ENCODE peak calls at places on chromosomes 5 and 9, in ten cellular contexts. One of them, this sample, is unnamed. For H3K4me1, the result is how much of the 10 kb centered on the place peaks cover.

GRCh38 chr5:139277171-139277570 is 16.4 kb upstream of the MATR3 start:
- DNase-seq in body of pancreas: no peak
- DNase-seq in endothelial cell of umbilical vein: peak
- DNase-seq in right lobe of liver: no peak
- DNase-seq in transverse colon: no peak
- DNase-seq in adrenal gland: no peak
- DNase-seq in heart left ventricle: no peak
- DNase-seq in HCT116: no peak
- DNase-seq in tibial nerve: no peak
- DNase-seq in IMR-90: no peak
- DNase-seq in this sample: no peak

GRCh38 chr5:18465833-18466681 is 831.8 kb downstream of the TAF11L14 start:
- DNase-seq in body of pancreas: peak
- DNase-seq in adrenal gland: peak
- DNase-seq in tibial nerve: peak
- DNase-seq in IMR-90: peak
- DNase-seq in HCT116: no peak
- DNase-seq in endothelial cell of umbilical vein: peak
- DNase-seq in transverse colon: peak
- DNase-seq in right lobe of liver: no peak
- DNase-seq in heart left ventricle: peak
- DNase-seq in this sample: peak

GRCh38 chr9:69429281-69429680 is 104.3 kb downstream of the ENTREP1 start:
- DNase-seq in right lobe of liver: no peak
- DNase-seq in tibial nerve: no peak
- DNase-seq in endothelial cell of umbilical vein: no peak
- DNase-seq in adrenal gland: no peak
- DNase-seq in HCT116: no peak
- DNase-seq in body of pancreas: no peak
- DNase-seq in transverse colon: no peak
- DNase-seq in heart left ventricle: no peak
- DNase-seq in IMR-90: no peak
- DNase-seq in this sample: no peak

GRCh38 chr9:129333961-129334743 is 156.1 kb upstream of the IER5L start:
- DNase-seq in body of pancreas: peak
- DNase-seq in right lobe of liver: peak
- DNase-seq in heart left ventricle: peak
- DNase-seq in transverse colon: peak
- DNase-seq in adrenal gland: peak
- DNase-seq in IMR-90: peak
- DNase-seq in endothelial cell of umbilical vein: peak
- DNase-seq in HCT116: peak
- DNase-seq in tibial nerve: peak
- DNase-seq in this sample: peak

GRCh38 chr5:92460505-92460904 is 1077.4 kb upstream of the ARRDC3 start:
- DNase-seq in transverse colon: no peak
- DNase-seq in IMR-90: no peak
- DNase-seq in adrenal gland: no peak
- DNase-seq in endothelial cell of umbilical vein: no peak
- DNase-seq in right lobe of liver: no peak
- DNase-seq in heart left ventricle: no peak
- DNase-seq in HCT116: no peak
- DNase-seq in body of pancreas: no peak
- DNase-seq in tibial nerve: no peak
- DNase-seq in this sample: no peak

GRCh38 chr5:58381566-58381965 is 78.3 kb downstream of the PLK2 start:
- DNase-seq in heart left ventricle: no peak
- DNase-seq in adrenal gland: no peak
- DNase-seq in HCT116: no peak
- DNase-seq in IMR-90: no peak
- DNase-seq in right lobe of liver: no peak
- DNase-seq in body of pancreas: no peak
- DNase-seq in transverse colon: no peak
- DNase-seq in endothelial cell of umbilical vein: no peak
- DNase-seq in tibial nerve: no peak
- DNase-seq in this sample: no peak

GRCh38 chr5:179436321-179437122 is 91.3 kb upstream of the ADAMTS2 start:
- DNase-seq in transverse colon: no peak
- DNase-seq in HCT116: no peak
- DNase-seq in heart left ventricle: no peak
- DNase-seq in right lobe of liver: peak
- DNase-seq in adrenal gland: no peak
- DNase-seq in endothelial cell of umbilical vein: no peak
- DNase-seq in IMR-90: no peak
- DNase-seq in tibial nerve: no peak
- DNase-seq in body of pancreas: no peak
- DNase-seq in this sample: no peak

GRCh38 chr9:125906144-125906543 is 159.0 kb downstream of the PBX3 start:
- DNase-seq in HCT116: no peak
- DNase-seq in IMR-90: peak
- DNase-seq in body of pancreas: no peak
- DNase-seq in right lobe of liver: no peak
- DNase-seq in transverse colon: no peak
- DNase-seq in tibial nerve: no peak
- DNase-seq in endothelial cell of umbilical vein: no peak
- DNase-seq in adrenal gland: no peak
- DNase-seq in heart left ventricle: no peak
- DNase-seq in this sample: no peak

DNA sequence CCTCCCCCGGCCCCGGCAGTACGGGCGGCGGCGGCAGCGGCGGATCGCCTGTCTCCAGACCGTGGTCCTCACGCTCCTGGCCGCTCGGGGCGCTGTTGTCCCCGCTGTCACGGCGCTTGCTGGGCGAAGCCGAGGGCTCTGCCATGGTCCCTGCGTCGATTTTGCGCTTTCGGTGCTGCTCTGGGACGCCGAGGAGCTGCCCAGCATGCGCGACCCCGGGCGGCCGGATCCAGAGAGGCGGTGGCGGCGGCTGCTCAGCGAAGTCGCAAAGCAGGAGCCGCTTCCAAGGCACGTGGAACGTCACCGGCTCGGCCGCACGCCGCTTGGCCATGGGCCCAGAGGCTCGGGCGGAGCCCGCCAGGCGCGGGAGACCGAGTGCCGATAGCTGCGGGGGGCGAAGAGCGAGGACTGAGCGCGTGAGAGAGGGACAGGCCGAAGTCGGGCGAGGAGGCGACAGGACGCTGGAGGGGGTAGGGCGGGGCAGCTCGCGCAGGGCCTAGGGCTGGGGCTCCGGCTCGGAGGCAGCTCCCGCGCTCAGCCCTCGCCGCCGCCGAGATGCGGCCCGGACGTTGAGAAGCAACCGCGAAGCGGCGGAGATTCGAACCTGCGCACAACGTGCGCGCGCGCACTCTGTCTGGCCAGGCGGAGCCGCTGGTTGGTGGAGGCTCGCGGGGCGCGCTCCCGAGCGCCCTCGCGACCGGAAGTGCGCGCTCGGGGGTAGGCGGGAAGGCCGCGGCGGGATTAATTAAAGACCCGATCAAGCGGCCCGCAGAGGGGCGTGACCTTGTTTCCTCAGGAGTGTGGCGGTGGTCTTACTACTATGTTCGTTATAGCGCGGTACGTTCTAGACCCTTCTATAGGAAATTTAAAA is at the start of gene C9orf40:
- DNase-seq in body of pancreas: peak
- DNase-seq in heart left ventricle: peak
- DNase-seq in IMR-90: peak
- DNase-seq in HCT116: peak
- DNase-seq in right lobe of liver: peak
- DNase-seq in adrenal gland: peak
- DNase-seq in tibial nerve: peak
- DNase-seq in transverse colon: peak
- DNase-seq in endothelial cell of umbilical vein: peak
- DNase-seq in this sample: peak
- TF ChIP-seq POLR2A in body of pancreas: peak
- TF ChIP-seq POLR2A in heart left ventricle: no peak
- TF ChIP-seq POLR2A in IMR-90: no peak
- TF ChIP-seq POLR2A in HCT116: no peak
- TF ChIP-seq POLR2A in right lobe of liver: no peak
- TF ChIP-seq POLR2A in adrenal gland: peak
- TF ChIP-seq POLR2A in tibial nerve: no peak
- TF ChIP-seq POLR2A in transverse colon: peak
- TF ChIP-seq POLR2A in endothelial cell of umbilical vein: no peak
- TF ChIP-seq POLR2A in this sample: no peak

GRCh38 chr9:136147038-136147889 is 28.6 kb upstream of the TMEM250 start:
- DNase-seq in endothelial cell of umbilical vein: no peak
- DNase-seq in tibial nerve: no peak
- DNase-seq in right lobe of liver: peak
- DNase-seq in adrenal gland: no peak
- DNase-seq in heart left ventricle: peak
- DNase-seq in IMR-90: no peak
- DNase-seq in transverse colon: no peak
- DNase-seq in HCT116: no peak
- DNase-seq in body of pancreas: no peak
- DNase-seq in this sample: no peak

GRCh38 chr9:136144450-136144849 is 25.8 kb upstream of the TMEM250 start:
- DNase-seq in transverse colon: no peak
- DNase-seq in heart left ventricle: no peak
- DNase-seq in HCT116: no peak
- DNase-seq in endothelial cell of umbilical vein: no peak
- DNase-seq in adrenal gland: no peak
- DNase-seq in body of pancreas: no peak
- DNase-seq in IMR-90: no peak
- DNase-seq in right lobe of liver: peak
- DNase-seq in tibial nerve: no peak
- DNase-seq in this sample: no peak

GRCh38 chr9:136143215-136144001 is 24.7 kb upstream of the TMEM250 start:
- DNase-seq in endothelial cell of umbilical vein: peak
- DNase-seq in IMR-90: peak
- DNase-seq in adrenal gland: no peak
- DNase-seq in heart left ventricle: peak
- DNase-seq in tibial nerve: no peak
- DNase-seq in transverse colon: no peak
- DNase-seq in HCT116: no peak
- DNase-seq in body of pancreas: no peak
- DNase-seq in right lobe of liver: peak
- DNase-seq in this sample: no peak

GRCh38 chr9:136146126-136147037 is 27.7 kb upstream of the TMEM250 start:
- DNase-seq in transverse colon: no peak
- DNase-seq in endothelial cell of umbilical vein: no peak
- DNase-seq in right lobe of liver: peak
- DNase-seq in body of pancreas: no peak
- DNase-seq in IMR-90: no peak
- DNase-seq in HCT116: no peak
- DNase-seq in adrenal gland: no peak
- DNase-seq in heart left ventricle: peak
- DNase-seq in tibial nerve: no peak
- DNase-seq in this sample: no peak

GRCh38 chr9:136145580-136145979 is 26.9 kb upstream of the TMEM250 start:
- DNase-seq in body of pancreas: no peak
- DNase-seq in endothelial cell of umbilical vein: no peak
- DNase-seq in right lobe of liver: peak
- DNase-seq in IMR-90: no peak
- DNase-seq in heart left ventricle: peak
- DNase-seq in adrenal gland: no peak
- DNase-seq in transverse colon: no peak
- DNase-seq in tibial nerve: no peak
- DNase-seq in HCT116: no peak
- DNase-seq in this sample: no peak
- H3K27ac ChIP-seq in body of pancreas: no peak
- H3K27ac ChIP-seq in endothelial cell of umbilical vein: no peak
- H3K27ac ChIP-seq in right lobe of liver: no peak
- H3K27ac ChIP-seq in IMR-90: no peak
- H3K27ac ChIP-seq in heart left ventricle: no peak
- H3K27ac ChIP-seq in adrenal gland: no peak
- H3K27ac ChIP-seq in transverse colon: no peak
- H3K27ac ChIP-seq in tibial nerve: no peak
- H3K27ac ChIP-seq in HCT116: no peak
- H3K27ac ChIP-seq in this sample: no peak

GRCh38 chr9:77583366-77583626 is 64.8 kb downstream of the GNA14 start:
- DNase-seq in heart left ventricle: no peak
- DNase-seq in tibial nerve: no peak
- DNase-seq in body of pancreas: no peak
- DNase-seq in IMR-90: no peak
- DNase-seq in adrenal gland: no peak
- DNase-seq in transverse colon: no peak
- DNase-seq in HCT116: no peak
- DNase-seq in endothelial cell of umbilical vein: no peak
- DNase-seq in right lobe of liver: no peak
- DNase-seq in this sample: no peak
- H3K4me1 ChIP-seq in heart left ventricle: under half
- H3K4me1 ChIP-seq in tibial nerve: under half
- H3K4me1 ChIP-seq in body of pancreas: under half
- H3K4me1 ChIP-seq in IMR-90: under half
- H3K4me1 ChIP-seq in adrenal gland: under half
- H3K4me1 ChIP-seq in transverse colon: under half
- H3K4me1 ChIP-seq in HCT116: under half
- H3K4me1 ChIP-seq in endothelial cell of umbilical vein: under half
- H3K4me1 ChIP-seq in right lobe of liver: under half
- H3K4me1 ChIP-seq in this sample: under half

GRCh38 chr9:95382433-95382832 is 64.9 kb upstream of the FANCC start:
- DNase-seq in body of pancreas: no peak
- DNase-seq in transverse colon: no peak
- DNase-seq in right lobe of liver: no peak
- DNase-seq in tibial nerve: no peak
- DNase-seq in endothelial cell of umbilical vein: no peak
- DNase-seq in adrenal gland: no peak
- DNase-seq in heart left ventricle: no peak
- DNase-seq in IMR-90: no peak
- DNase-seq in HCT116: peak
- DNase-seq in this sample: no peak
- TF ChIP-seq POLR2A in body of pancreas: no peak
- TF ChIP-seq POLR2A in transverse colon: no peak
- TF ChIP-seq POLR2A in right lobe of liver: no peak
- TF ChIP-seq POLR2A in tibial nerve: no peak
- TF ChIP-seq POLR2A in endothelial cell of umbilical vein: no peak
- TF ChIP-seq POLR2A in adrenal gland: no peak
- TF ChIP-seq POLR2A in heart left ventricle: no peak
- TF ChIP-seq POLR2A in IMR-90: no peak
- TF ChIP-seq POLR2A in HCT116: no peak
- TF ChIP-seq POLR2A in this sample: no peak

GRCh38 chr9:97502222-97502983 is 937 bp downstream of the TMOD1 start:
- DNase-seq in heart left ventricle: peak
- DNase-seq in IMR-90: no peak
- DNase-seq in HCT116: no peak
- DNase-seq in endothelial cell of umbilical vein: no peak
- DNase-seq in transverse colon: no peak
- DNase-seq in body of pancreas: peak
- DNase-seq in adrenal gland: peak
- DNase-seq in right lobe of liver: peak
- DNase-seq in tibial nerve: no peak
- DNase-seq in this sample: no peak
- H3K27ac ChIP-seq in heart left ventricle: peak
- H3K27ac ChIP-seq in IMR-90: no peak
- H3K27ac ChIP-seq in HCT116: no peak
- H3K27ac ChIP-seq in endothelial cell of umbilical vein: no peak
- H3K27ac ChIP-seq in transverse colon: peak
- H3K27ac ChIP-seq in body of pancreas: peak
- H3K27ac ChIP-seq in adrenal gland: peak
- H3K27ac ChIP-seq in right lobe of liver: peak
- H3K27ac ChIP-seq in tibial nerve: peak
- H3K27ac ChIP-seq in this sample: peak